ENCODE peak calls at places on chromosomes 5 and 9, in five cellular contexts. M, Y, A, R and F are unnamed samples.

GRCh38 chr9:124296094-124296493 is 38.3 kb downstream of the NEK6 start:
- DNase-seq in R (no peak), Y (no peak), M (peak), A (no peak), F (no peak)

GRCh38 chr9:128077847-128078503 is 9.9 kb downstream of the SLC25A25 start:
- DNase-seq in Y (no peak), M (no peak), R (no peak), A (no peak), F (no peak)

GRCh38 chr9:96686638-96687335 is 31.7 kb upstream of the PRXL2C start:
- DNase-seq in R (peak), Y (peak), M (peak), A (peak), F (peak)

GRCh38 chr5:140345919-140346347 is 470 bp downstream of the HBEGF start:
- DNase-seq in R (peak), M (peak), Y (peak), A (peak), F (peak)

GRCh38 chr9:61673664-61674381 is 484.0 kb downstream of the SPATA31A7 start:
- DNase-seq in Y (no peak), A (peak), M (peak), R (no peak), F (no peak)

GRCh38 chr9:73237140-73237539 is 85.5 kb downstream of the ANXA1 start:
- DNase-seq in A (no peak), Y (no peak), R (no peak), M (no peak), F (no peak)

GRCh38 chr9:12684923-12685468 is 8.2 kb upstream of the TYRP1 start:
- DNase-seq in A (no peak), Y (no peak), M (no peak), R (no peak), F (no peak)

GRCh38 chr9:73154271-73154670 is 2.6 kb downstream of the ANXA1 start:
- DNase-seq in R (no peak), Y (no peak), M (no peak), A (no peak), F (no peak)

GRCh38 chr5:44300551-44300950 is 88.7 kb downstream of the FGF10 start:
- DNase-seq in Y (no peak), A (no peak), M (no peak), R (no peak), F (no peak)

GRCh38 chr9:100466171-100466827 is 6.7 kb upstream of the TMEFF1 start:
- DNase-seq in A (no peak), M (no peak), R (no peak), Y (no peak), F (no peak)

GRCh38 chr5:5264727-5265126 is 124.6 kb downstream of the ADAMTS16 start:
- DNase-seq in M (no peak), R (no peak), Y (no peak), A (no peak), F (no peak)

GRCh38 chr5:155768342-155768741 is 558.6 kb upstream of the SGCD start:
- DNase-seq in Y (no peak), A (no peak), M (no peak), R (no peak), F (no peak)

GRCh38 chr9:115289757-115290208 is 171.8 kb upstream of the TNC start:
- DNase-seq in Y (no peak), A (no peak), M (no peak), R (no peak), F (no peak)

GRCh38 chr9:135775911-135776310 is 73.9 kb downstream of the KCNT1 start:
- DNase-seq in Y (no peak), A (no peak), M (no peak), R (no peak), F (no peak)

GRCh38 chr5:145554399-145554798 is 280.7 kb downstream of the PRELID2 start:
- DNase-seq in R (no peak), A (no peak), Y (no peak), M (peak), F (no peak)

GRCh38 chr9:104748359-104749031 is 1.0 kb downstream of the NIPSNAP3A start:
- DNase-seq in Y (no peak), M (peak), A (no peak), R (no peak), F (no peak)

GRCh38 chr5:172412724-172413260 is 41.5 kb downstream of the SH3PXD2B start:
- DNase-seq in M (peak), Y (peak), R (peak), A (peak), F (peak)

GRCh38 chr9:131594906-131595675 is 49.8 kb downstream of the PRRT1B start:
- DNase-seq in Y (no peak), R (no peak), A (no peak), M (no peak), F (no peak)

GRCh38 chr5:77531297-77531696 is 39.2 kb upstream of the WDR41 start:
- DNase-seq in M (no peak), Y (no peak), A (no peak), R (no peak), F (no peak)

GRCh38 chr5:140631831-140632365 is 1.1 kb downstream of the CD14 start:
- DNase-seq in R (no peak), M (no peak), A (peak), Y (peak), F (no peak)

GRCh38 chr5:122004201-122004600 is 42.4 kb downstream of the SRFBP1 start:
- DNase-seq in Y (no peak), R (no peak), A (no peak), M (no peak), F (no peak)

GRCh38 chr5:157857821-157858526 is 971 bp downstream of the CLINT1 start:
- DNase-seq in A (no peak), Y (no peak), M (no peak), R (no peak), F (peak)

GRCh38 chr5:315488-316209 is 5.9 kb upstream of the AHRR start:
- DNase-seq in Y (no peak), A (no peak), M (no peak), R (no peak), F (no peak)

GRCh38 chr9:91758491-91758981 is 191.5 kb downstream of the ROR2 start:
- DNase-seq in A (no peak), Y (no peak), M (peak), R (no peak), F (peak)

GRCh38 chr9:134289241-134289875 is 36.9 kb upstream of the RXRA start:
- DNase-seq in A (peak), R (no peak), M (peak), Y (no peak), F (no peak)

GRCh38 chr9:4541848-4542247 is 51.6 kb downstream of the SLC1A1 start:
- DNase-seq in M (no peak), A (no peak), Y (no peak), R (no peak), F (no peak)

GRCh38 chr5:123708074-123708806 is 196.3 kb downstream of the CSNK1G3 start:
- DNase-seq in Y (no peak), A (no peak), M (no peak), R (peak), F (peak)

GRCh38 chr5:135186662-135187522 is 152.9 kb upstream of the PITX1 start:
- DNase-seq in R (no peak), A (no peak), Y (no peak), M (no peak), F (peak)

GRCh38 chr5:96088676-96089075 is 127.0 kb upstream of the ELL2 start:
- DNase-seq in M (peak), Y (no peak), R (no peak), A (no peak), F (no peak)

DNA sequence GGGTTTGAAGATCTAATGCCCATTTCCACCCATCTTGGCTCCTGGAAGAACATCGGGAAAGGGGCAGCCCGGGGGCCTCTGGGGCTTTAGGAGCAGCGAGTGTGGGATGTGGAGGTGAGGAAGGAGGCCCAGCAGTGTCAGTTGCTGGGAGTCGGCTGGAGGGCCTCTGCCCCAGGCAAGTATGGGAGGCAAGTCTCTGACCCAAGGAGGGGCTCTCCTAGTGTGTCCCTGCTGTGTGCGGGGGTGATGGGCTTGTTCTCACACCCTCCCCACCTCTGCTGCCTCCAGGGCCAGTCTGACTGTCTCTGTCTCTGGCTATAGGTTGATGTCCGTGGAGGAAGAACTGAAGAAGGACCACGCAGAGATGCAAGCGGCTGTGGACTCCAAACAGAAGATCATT is 129.7 kb downstream of the DAB2IP start:
- DNase-seq in Y (no peak), M (no peak), R (no peak), A (no peak), F (no peak)
- H3K27ac ChIP-seq in Y (no peak), M (no peak), R (no peak), A (no peak), F (no peak)

DNA sequence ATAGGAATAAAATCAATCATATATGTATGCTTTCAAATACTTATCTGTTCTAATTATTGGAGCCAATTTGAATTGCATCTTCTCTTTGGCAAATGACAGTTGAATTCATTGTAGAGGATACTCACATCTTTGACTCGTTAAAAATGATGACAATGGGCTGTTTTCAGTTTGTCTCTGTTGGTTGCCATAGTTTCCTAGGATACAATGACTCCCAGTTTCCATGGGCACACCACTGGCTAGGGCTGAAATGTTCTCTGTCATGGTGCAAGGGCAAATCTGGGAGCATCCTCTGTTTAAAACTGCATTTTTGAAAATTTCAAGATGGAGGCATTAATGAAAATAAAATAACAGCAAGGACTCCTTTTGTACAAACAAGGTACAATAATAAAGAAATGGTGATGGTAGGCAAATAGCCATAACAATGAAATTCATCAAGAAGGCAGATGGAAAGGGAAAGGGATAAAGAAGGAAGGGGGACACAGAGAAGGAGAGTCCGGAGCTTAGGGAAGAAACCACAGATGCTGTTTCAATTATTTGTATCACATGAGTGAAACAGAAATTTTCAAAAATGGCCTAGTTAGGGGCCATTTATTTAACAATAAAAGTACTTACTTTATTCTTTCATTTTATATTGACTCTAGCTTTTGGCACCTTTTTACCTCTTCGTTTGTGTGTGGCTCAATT is 378.8 kb upstream of the SEMA6A start:
- DNase-seq in A (no peak), M (peak), R (no peak), Y (no peak), F (no peak)
- H3K27ac ChIP-seq in A (no peak), M (no peak), R (no peak), Y (no peak), F (no peak)

GRCh38 chr9:93476924-93477323 is 23.5 kb upstream of the FAM120AOS start:
- DNase-seq in Y (no peak), A (no peak), M (no peak), R (no peak), F (no peak)

GRCh38 chr9:93475108-93475507 is 21.7 kb upstream of the FAM120AOS start:
- DNase-seq in A (no peak), M (no peak), Y (no peak), R (no peak), F (no peak)

GRCh38 chr9:93475856-93476255 is 22.5 kb upstream of the FAM120AOS start:
- DNase-seq in Y (no peak), A (no peak), M (no peak), R (no peak), F (no peak)

GRCh38 chr9:93479726-93480125 is 26.3 kb upstream of the FAM120AOS start:
- DNase-seq in R (no peak), M (no peak), A (no peak), Y (no peak), F (no peak)

DNA sequence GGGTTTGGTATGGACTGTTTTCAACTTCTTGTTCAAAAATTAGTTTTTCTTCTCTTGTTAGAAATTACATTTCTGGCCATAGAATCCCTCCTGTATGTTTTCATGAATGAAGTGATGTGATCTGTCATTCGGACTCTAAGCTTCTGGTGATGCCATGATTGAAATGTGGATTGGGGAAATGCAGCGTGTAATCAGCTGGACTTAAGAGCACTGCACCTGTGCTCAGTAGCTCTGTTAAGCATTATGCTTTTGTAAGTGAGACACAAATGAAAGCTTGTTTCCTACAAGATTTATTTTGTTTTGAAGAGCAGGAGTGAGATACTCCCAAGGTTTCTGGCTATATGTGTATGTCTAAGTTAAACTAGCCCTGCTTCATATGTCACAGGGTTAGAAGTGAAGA is 24.0 kb upstream of the FAM120AOS start:
- DNase-seq in M (no peak), R (no peak), Y (no peak), A (no peak), F (no peak)
- H3K27ac ChIP-seq in M (no peak), R (no peak), Y (no peak), A (no peak), F (no peak)

GRCh38 chr5:151580239-151580638 is 10.9 kb downstream of the FAT2 start:
- DNase-seq in M (no peak), Y (no peak), A (no peak), R (no peak), F (no peak)

GRCh38 chr5:151578326-151579025 is 12.7 kb downstream of the FAT2 start:
- DNase-seq in M (no peak), Y (no peak), A (no peak), R (no peak), F (no peak)

GRCh38 chr5:151580858-151581257 is 10.3 kb downstream of the FAT2 start:
- DNase-seq in Y (no peak), R (no peak), M (no peak), A (no peak), F (no peak)

GRCh38 chr5:151581841-151582583 is 9.1 kb downstream of the FAT2 start:
- DNase-seq in R (no peak), A (no peak), Y (no peak), M (no peak), F (no peak)

GRCh38 chr5:151581347-151581746 is 9.8 kb downstream of the FAT2 start:
- DNase-seq in M (no peak), A (no peak), Y (no peak), R (no peak), F (no peak)
- H3K27ac ChIP-seq in M (no peak), A (no peak), Y (no peak), R (no peak), F (no peak)

DNA sequence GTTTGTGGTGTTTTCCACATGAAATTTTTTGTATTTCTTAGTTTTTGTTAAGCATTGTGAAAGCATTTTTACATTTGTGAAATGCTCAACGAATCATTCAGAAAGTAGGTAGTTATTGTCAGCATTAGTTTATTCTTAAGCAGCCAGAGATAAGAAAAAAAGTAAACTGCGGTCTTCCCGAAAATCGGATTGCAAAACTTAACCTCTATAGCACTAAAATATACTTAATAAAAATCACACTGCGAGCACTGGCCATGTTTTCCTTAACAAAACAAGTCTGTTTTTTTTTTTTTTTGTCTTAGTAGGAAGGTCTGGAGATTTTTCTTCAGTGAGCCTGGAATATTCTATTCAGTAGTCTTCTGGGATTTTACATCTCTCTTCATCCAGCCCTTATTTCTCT is 290.0 kb downstream of the DMAC1 start:
- DNase-seq in M (no peak), A (no peak), R (no peak), Y (no peak), F (no peak)
- H3K27ac ChIP-seq in M (no peak), A (no peak), R (no peak), Y (no peak), F (no peak)